ENCODE peak calls at places on chromosomes 6 and 20, in seven cellular contexts. One of them, this sample, is unnamed.

GRCh38 chr6:168667428-168667805 is 226.4 kb downstream of the SMOC2 start:
- DNase-seq in uterus: no peak
- DNase-seq in endothelial cell: no peak
- DNase-seq in lower lobe of right lung: no peak
- DNase-seq in pancreas: no peak
- DNase-seq in RWPE1: no peak
- DNase-seq in fibroblast of lung: no peak
- DNase-seq in this sample: no peak

GRCh38 chr20:571754-572331 is 28.3 kb upstream of the CSNK2A1 start:
- DNase-seq in uterus: peak; percentile 58
- DNase-seq in lower lobe of right lung: peak; percentile 54
- DNase-seq in pancreas: peak; percentile 28
- DNase-seq in endothelial cell: peak; percentile 50
- DNase-seq in fibroblast of lung: peak; percentile 19
- DNase-seq in RWPE1: no peak
- DNase-seq in this sample: no peak

GRCh38 chr20:2797136-2797983 is 3.1 kb downstream of the CPXM1 start:
- DNase-seq in fibroblast of lung: no peak
- DNase-seq in uterus: no peak
- DNase-seq in endothelial cell: no peak
- DNase-seq in lower lobe of right lung: no peak
- DNase-seq in pancreas: no peak
- DNase-seq in RWPE1: no peak
- DNase-seq in this sample: peak; percentile 19

GRCh38 chr6:17583811-17584210 is 16.3 kb upstream of the FAM8A1 start:
- DNase-seq in pancreas: no peak
- DNase-seq in endothelial cell: no peak
- DNase-seq in uterus: peak; percentile 37
- DNase-seq in lower lobe of right lung: no peak
- DNase-seq in fibroblast of lung: peak; percentile 63
- DNase-seq in RWPE1: no peak
- DNase-seq in this sample: no peak

GRCh38 chr6:158047120-158047518 is 65.5 kb downstream of the SYNJ2 start:
- DNase-seq in endothelial cell: no peak
- DNase-seq in fibroblast of lung: no peak
- DNase-seq in pancreas: no peak
- DNase-seq in uterus: no peak
- DNase-seq in lower lobe of right lung: peak; percentile 20
- DNase-seq in RWPE1: no peak
- DNase-seq in this sample: no peak

GRCh38 chr6:81485395-81485794 is 267.1 kb downstream of the TENT5A start:
- DNase-seq in endothelial cell: no peak
- DNase-seq in RWPE1: no peak
- DNase-seq in fibroblast of lung: no peak
- DNase-seq in pancreas: no peak
- DNase-seq in lower lobe of right lung: no peak
- DNase-seq in uterus: no peak
- DNase-seq in this sample: no peak

GRCh38 chr6:26055670-26056582 is 31.3 kb upstream of the HFE start:
- DNase-seq in uterus: peak; percentile 92
- DNase-seq in endothelial cell: peak; percentile 76
- DNase-seq in lower lobe of right lung: peak; percentile 93
- DNase-seq in pancreas: peak; percentile 90
- DNase-seq in fibroblast of lung: peak; percentile 94
- DNase-seq in RWPE1: peak; percentile 93
- DNase-seq in this sample: peak; percentile 77

GRCh38 chr6:105759946-105760345 is 326.2 kb upstream of the PRDM1 start:
- DNase-seq in RWPE1: no peak
- DNase-seq in uterus: no peak
- DNase-seq in endothelial cell: no peak
- DNase-seq in lower lobe of right lung: no peak
- DNase-seq in pancreas: no peak
- DNase-seq in fibroblast of lung: peak; percentile 69
- DNase-seq in this sample: no peak

GRCh38 chr6:41523957-41524633 is 22.1 kb upstream of the FOXP4 start:
- DNase-seq in fibroblast of lung: no peak
- DNase-seq in pancreas: no peak
- DNase-seq in RWPE1: no peak
- DNase-seq in uterus: no peak
- DNase-seq in lower lobe of right lung: no peak
- DNase-seq in endothelial cell: no peak
- DNase-seq in this sample: no peak

GRCh38 chr20:33686008-33686983 is at the start of gene E2F1:
- DNase-seq in RWPE1: peak; percentile 99
- DNase-seq in lower lobe of right lung: peak; percentile 97
- DNase-seq in fibroblast of lung: peak; percentile 82
- DNase-seq in uterus: peak; percentile 92
- DNase-seq in pancreas: peak; percentile 96
- DNase-seq in endothelial cell: peak; percentile 98
- DNase-seq in this sample: peak; percentile 99

GRCh38 chr6:119602215-119603178 is 252.9 kb upstream of the MAN1A1 start:
- DNase-seq in RWPE1: peak; percentile 76
- DNase-seq in lower lobe of right lung: no peak
- DNase-seq in uterus: no peak
- DNase-seq in pancreas: no peak
- DNase-seq in endothelial cell: no peak
- DNase-seq in fibroblast of lung: peak; percentile 78
- DNase-seq in this sample: no peak

GRCh38 chr6:48695872-48696271 is 584.9 kb upstream of the PTCHD4 start:
- DNase-seq in fibroblast of lung: no peak
- DNase-seq in lower lobe of right lung: no peak
- DNase-seq in pancreas: no peak
- DNase-seq in endothelial cell: no peak
- DNase-seq in uterus: no peak
- DNase-seq in RWPE1: no peak
- DNase-seq in this sample: no peak

GRCh38 chr6:37303891-37304503 is 46.1 kb upstream of the TMEM217 start:
- DNase-seq in uterus: no peak
- DNase-seq in endothelial cell: peak; percentile 8
- DNase-seq in fibroblast of lung: peak; percentile 60
- DNase-seq in RWPE1: peak; percentile 36
- DNase-seq in lower lobe of right lung: no peak
- DNase-seq in pancreas: no peak
- DNase-seq in this sample: peak; percentile 50

GRCh38 chr20:24959591-24960301 is 10.7 kb downstream of the CST7 start:
- DNase-seq in endothelial cell: no peak
- DNase-seq in uterus: no peak
- DNase-seq in lower lobe of right lung: peak; percentile 34
- DNase-seq in fibroblast of lung: no peak
- DNase-seq in pancreas: no peak
- DNase-seq in RWPE1: no peak
- DNase-seq in this sample: no peak

GRCh38 chr20:63268671-63269439 is 3.8 kb upstream of the ARFGAP1 start:
- DNase-seq in pancreas: no peak
- DNase-seq in RWPE1: peak; percentile 63
- DNase-seq in fibroblast of lung: no peak
- DNase-seq in lower lobe of right lung: no peak
- DNase-seq in uterus: no peak
- DNase-seq in endothelial cell: no peak
- DNase-seq in this sample: no peak

GRCh38 chr6:83954371-83954770 is 79.2 kb upstream of the MRAP2 start:
- DNase-seq in pancreas: no peak
- DNase-seq in RWPE1: no peak
- DNase-seq in uterus: no peak
- DNase-seq in fibroblast of lung: no peak
- DNase-seq in lower lobe of right lung: no peak
- DNase-seq in endothelial cell: no peak
- DNase-seq in this sample: no peak

GRCh38 chr6:47057830-47058540 is 15.9 kb upstream of the ADGRF1 start:
- DNase-seq in uterus: no peak
- DNase-seq in pancreas: no peak
- DNase-seq in fibroblast of lung: no peak
- DNase-seq in lower lobe of right lung: no peak
- DNase-seq in RWPE1: peak; percentile 78
- DNase-seq in endothelial cell: no peak
- DNase-seq in this sample: no peak

GRCh38 chr6:131262060-131262459 is 126.8 kb downstream of the AKAP7 start:
- DNase-seq in lower lobe of right lung: no peak
- DNase-seq in endothelial cell: no peak
- DNase-seq in fibroblast of lung: no peak
- DNase-seq in pancreas: no peak
- DNase-seq in uterus: no peak
- DNase-seq in RWPE1: no peak
- DNase-seq in this sample: no peak

GRCh38 chr6:21731411-21732031 is 138.0 kb downstream of the SOX4 start:
- DNase-seq in uterus: no peak
- DNase-seq in fibroblast of lung: peak; percentile 52
- DNase-seq in lower lobe of right lung: no peak
- DNase-seq in pancreas: peak; percentile 43
- DNase-seq in endothelial cell: no peak
- DNase-seq in RWPE1: peak; percentile 64
- DNase-seq in this sample: no peak

GRCh38 chr6:106069478-106069877 is 16.7 kb upstream of the PRDM1 start:
- DNase-seq in pancreas: peak; percentile 28
- DNase-seq in endothelial cell: no peak
- DNase-seq in RWPE1: no peak
- DNase-seq in uterus: no peak
- DNase-seq in fibroblast of lung: peak; percentile 85
- DNase-seq in lower lobe of right lung: no peak
- DNase-seq in this sample: no peak

GRCh38 chr6:28217890-28218289 is 7.2 kb upstream of the ZSCAN9 start:
- DNase-seq in uterus: no peak
- DNase-seq in endothelial cell: no peak
- DNase-seq in pancreas: no peak
- DNase-seq in fibroblast of lung: no peak
- DNase-seq in lower lobe of right lung: no peak
- DNase-seq in RWPE1: no peak
- DNase-seq in this sample: no peak

GRCh38 chr6:95280690-95281273 is 296.6 kb upstream of the MANEA start:
- DNase-seq in RWPE1: peak; percentile 20
- DNase-seq in pancreas: no peak
- DNase-seq in endothelial cell: peak; percentile 24
- DNase-seq in lower lobe of right lung: no peak
- DNase-seq in fibroblast of lung: peak; percentile 47
- DNase-seq in uterus: no peak
- DNase-seq in this sample: no peak

GRCh38 chr6:150775400-150775799 is 90.1 kb upstream of the MTHFD1L start:
- DNase-seq in fibroblast of lung: no peak
- DNase-seq in RWPE1: no peak
- DNase-seq in pancreas: no peak
- DNase-seq in uterus: no peak
- DNase-seq in endothelial cell: no peak
- DNase-seq in lower lobe of right lung: no peak
- DNase-seq in this sample: no peak

GRCh38 chr20:46027245-46027853 is 1.7 kb upstream of the SLC12A5 start:
- DNase-seq in endothelial cell: peak; percentile 62
- DNase-seq in fibroblast of lung: peak; percentile 68
- DNase-seq in lower lobe of right lung: no peak
- DNase-seq in uterus: no peak
- DNase-seq in RWPE1: peak; percentile 84
- DNase-seq in pancreas: peak; percentile 48
- DNase-seq in this sample: peak; percentile 63

GRCh38 chr6:132482595-132482994 is 30.3 kb downstream of the STX7 start:
- DNase-seq in lower lobe of right lung: no peak
- DNase-seq in fibroblast of lung: no peak
- DNase-seq in endothelial cell: no peak
- DNase-seq in pancreas: no peak
- DNase-seq in RWPE1: no peak
- DNase-seq in uterus: no peak
- DNase-seq in this sample: no peak

GRCh38 chr6:33822575-33823395 is 19.0 kb upstream of the MLN start:
- DNase-seq in pancreas: no peak
- DNase-seq in lower lobe of right lung: peak; percentile 14
- DNase-seq in uterus: no peak
- DNase-seq in fibroblast of lung: no peak
- DNase-seq in RWPE1: peak; percentile 48
- DNase-seq in endothelial cell: peak; percentile 35
- DNase-seq in this sample: no peak
- TF ChIP-seq CTCF in pancreas: no peak
- TF ChIP-seq CTCF in lower lobe of right lung: peak; percentile 8
- TF ChIP-seq CTCF in uterus: no peak
- TF ChIP-seq CTCF in fibroblast of lung: peak; percentile 19
- TF ChIP-seq CTCF in RWPE1: no peak
- TF ChIP-seq CTCF in endothelial cell: peak; percentile 34
- TF ChIP-seq CTCF in this sample: no peak

DNA sequence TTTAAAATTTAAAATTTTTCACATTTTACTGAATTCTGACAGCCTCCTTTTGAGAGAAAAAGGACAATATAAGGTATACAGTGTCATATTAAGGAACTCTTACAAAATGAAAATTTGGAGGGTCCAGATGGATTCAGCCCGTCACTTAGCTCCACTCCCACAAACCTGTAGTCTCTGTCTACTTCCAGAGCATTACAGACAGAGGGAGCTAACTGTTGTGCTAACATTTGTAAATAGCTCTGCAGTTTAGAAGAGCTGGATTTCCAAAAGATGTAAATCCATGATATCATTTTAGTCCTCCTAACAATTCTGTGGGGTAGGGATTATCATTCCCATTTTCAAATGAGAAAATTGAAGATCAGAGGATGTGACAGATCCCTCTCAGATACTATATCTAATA is 16.1 kb upstream of the SERINC3 start:
- DNase-seq in pancreas: no peak
- DNase-seq in fibroblast of lung: peak; percentile 46
- DNase-seq in RWPE1: no peak
- DNase-seq in uterus: no peak
- DNase-seq in endothelial cell: no peak
- DNase-seq in lower lobe of right lung: no peak
- DNase-seq in this sample: no peak
- TF ChIP-seq CTCF in pancreas: no peak
- TF ChIP-seq CTCF in fibroblast of lung: peak; percentile 39
- TF ChIP-seq CTCF in RWPE1: no peak
- TF ChIP-seq CTCF in uterus: peak; percentile 45
- TF ChIP-seq CTCF in endothelial cell: no peak
- TF ChIP-seq CTCF in lower lobe of right lung: no peak
- TF ChIP-seq CTCF in this sample: no peak

GRCh38 chr20:31514154-31515071 is at the start of gene HM13:
- DNase-seq in endothelial cell: peak; percentile 97
- DNase-seq in uterus: peak; percentile 92
- DNase-seq in lower lobe of right lung: peak; percentile 94
- DNase-seq in pancreas: peak; percentile 92
- DNase-seq in fibroblast of lung: peak; percentile 94
- DNase-seq in RWPE1: peak; percentile 99
- DNase-seq in this sample: peak; percentile 96
- TF ChIP-seq CTCF in endothelial cell: peak; percentile 96
- TF ChIP-seq CTCF in uterus: peak; percentile 99
- TF ChIP-seq CTCF in lower lobe of right lung: peak; percentile 93
- TF ChIP-seq CTCF in pancreas: peak; percentile 90
- TF ChIP-seq CTCF in fibroblast of lung: peak; percentile 39
- TF ChIP-seq CTCF in RWPE1: peak; percentile 100
- TF ChIP-seq CTCF in this sample: peak; percentile 99

GRCh38 chr6:126127662-126128061 is 141.3 kb downstream of the TRMT11 start:
- DNase-seq in uterus: no peak
- DNase-seq in lower lobe of right lung: no peak
- DNase-seq in pancreas: no peak
- DNase-seq in endothelial cell: no peak
- DNase-seq in RWPE1: no peak
- DNase-seq in fibroblast of lung: peak; percentile 28
- DNase-seq in this sample: no peak
- TF ChIP-seq CTCF in uterus: peak; percentile 17
- TF ChIP-seq CTCF in lower lobe of right lung: no peak
- TF ChIP-seq CTCF in pancreas: no peak
- TF ChIP-seq CTCF in endothelial cell: no peak
- TF ChIP-seq CTCF in RWPE1: no peak
- TF ChIP-seq CTCF in fibroblast of lung: peak; percentile 5
- TF ChIP-seq CTCF in this sample: peak; percentile 33

DNA sequence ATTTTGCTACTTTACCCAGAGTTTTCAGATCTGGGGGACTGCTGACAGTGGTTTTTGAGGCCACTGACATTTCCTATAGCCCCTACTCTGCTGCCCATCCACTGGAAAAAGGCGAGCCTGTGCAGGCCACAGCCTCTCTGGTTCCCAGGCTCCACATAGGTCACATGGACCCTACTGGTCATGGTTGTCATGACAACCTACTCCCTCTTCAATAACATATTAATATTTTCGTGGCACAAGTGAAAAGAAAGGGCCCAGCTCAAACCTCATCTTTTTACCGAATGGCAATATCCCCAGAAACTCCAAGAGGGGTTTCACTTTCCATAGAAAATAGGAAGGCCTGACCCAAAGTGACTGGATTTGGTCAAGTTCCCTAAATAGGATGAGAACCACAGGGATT is 11.0 kb upstream of the FOXO3 start:
- DNase-seq in pancreas: no peak
- DNase-seq in endothelial cell: no peak
- DNase-seq in uterus: no peak
- DNase-seq in fibroblast of lung: no peak
- DNase-seq in RWPE1: no peak
- DNase-seq in lower lobe of right lung: no peak
- DNase-seq in this sample: no peak
- TF ChIP-seq CTCF in pancreas: no peak
- TF ChIP-seq CTCF in endothelial cell: no peak
- TF ChIP-seq CTCF in uterus: no peak
- TF ChIP-seq CTCF in fibroblast of lung: no peak
- TF ChIP-seq CTCF in RWPE1: no peak
- TF ChIP-seq CTCF in lower lobe of right lung: no peak
- TF ChIP-seq CTCF in this sample: no peak

This sample was measured in GM13977.